ENCODE peak calls at places on chromosomes 4 and X, in four cellular contexts. P is GM03348, X is immature natural killer cell, R is heart left ventricle. W is an unnamed sample.

GRCh38 chrX:155094468-155095061 is 23.3 kb downstream of the BRCC3 start:
- DNase-seq in P (peak; percentile 30), X (peak; percentile 12), R (no peak), W (peak; percentile 55)

GRCh38 chr4:143437937-143438336 is 75.6 kb upstream of the SMARCA5 start:
- DNase-seq in P (no peak), X (no peak), R (no peak), W (no peak)

GRCh38 chrX:65932173-65933084 is 107.5 kb downstream of the VSIG4 start:
- DNase-seq in P (no peak), X (no peak), R (no peak), W (no peak)

GRCh38 chrX:24371391-24371972 is 11.0 kb downstream of the SUPT20HL1 start:
- DNase-seq in P (peak; percentile 55), X (peak; percentile 44), R (peak; percentile 43), W (peak; percentile 67)

GRCh38 chr4:52838729-52839722 is 23.1 kb upstream of the RASL11B start:
- DNase-seq in P (no peak), X (no peak), R (no peak), W (no peak)

GRCh38 chrX:69503835-69504625 is at the start of gene NALF2:
- DNase-seq in P (peak; percentile 64), X (no peak), R (peak; percentile 59), W (peak; percentile 53)

GRCh38 chrX:153382563-153383482 is 18.3 kb downstream of the PNMA6E start:
- DNase-seq in P (no peak), X (no peak), R (no peak), W (no peak)

GRCh38 chrX:13550346-13550745 is 19.1 kb upstream of the EGFL6 start:
- DNase-seq in P (no peak), X (no peak), R (no peak), W (no peak)

GRCh38 chr4:72744103-72744725 is 175.2 kb upstream of the ADAMTS3 start:
- DNase-seq in P (no peak), X (no peak), R (no peak), W (no peak)

GRCh38 chrX:18895157-18895952 is 88.6 kb downstream of the PHKA2 start:
- DNase-seq in P (peak; percentile 20), X (no peak), R (peak; percentile 21), W (peak; percentile 55)

GRCh38 chrX:7996414-7996813 is 69.2 kb upstream of the PNPLA4 start:
- DNase-seq in P (peak; percentile 25), X (peak; percentile 44), R (no peak), W (peak; percentile 54)

GRCh38 chr4:70706516-70706915 is 15.2 kb upstream of the RUFY3 start:
- DNase-seq in P (no peak), X (no peak), R (no peak), W (no peak)

GRCh38 chr4:16139066-16139945 is 55.5 kb upstream of the PROM1 start:
- DNase-seq in P (no peak), X (no peak), R (no peak), W (no peak)

GRCh38 chrX:22800360-22800759 is 199.4 kb upstream of the DDX53 start:
- DNase-seq in P (peak; percentile 58), X (no peak), R (peak; percentile 14), W (peak; percentile 92)

GRCh38 chrX:16695079-16695676 is 17.3 kb downstream of the CTPS2 start:
- DNase-seq in P (peak; percentile 54), X (peak; percentile 44), R (no peak), W (peak; percentile 65)

GRCh38 chr4:15989431-15989830 is 26.5 kb upstream of the FGFBP2 start:
- DNase-seq in P (no peak), X (no peak), R (no peak), W (no peak)

GRCh38 chr4:184215709-184216328 is 1.9 kb downstream of the ENPP6 start:
- DNase-seq in P (no peak), X (no peak), R (no peak), W (no peak)

GRCh38 chr4:1976416-1977352 is 32.1 kb downstream of the NELFA start:
- DNase-seq in P (no peak), X (no peak), R (no peak), W (no peak)

GRCh38 chr4:138943893-138944292 is 71.7 kb upstream of the NOCT start:
- DNase-seq in P (no peak), X (no peak), R (no peak), W (no peak)

GRCh38 chr4:95213361-95213760 is 335.4 kb downstream of the UNC5C start:
- DNase-seq in P (no peak), X (no peak), R (no peak), W (no peak)

GRCh38 chrX:56505866-56506265 is 57.6 kb upstream of the UBQLN2 start:
- DNase-seq in P (no peak), X (no peak), R (no peak), W (no peak)

GRCh38 chr4:47798165-47798564 is 39.7 kb downstream of the CORIN start:
- DNase-seq in P (no peak), X (no peak), R (no peak), W (no peak)

GRCh38 chr4:74032064-74032463 is 6.4 kb downstream of the CXCL3 start:
- DNase-seq in P (no peak), X (no peak), R (no peak), W (no peak)

GRCh38 chr4:59818656-59819055 is 1381.5 kb upstream of the ADGRL3 start:
- DNase-seq in P (no peak), X (peak; percentile 9), R (no peak), W (no peak)

GRCh38 chr4:8308144-8308543 is 38.6 kb downstream of the HTRA3 start:
- DNase-seq in P (no peak), X (no peak), R (peak; percentile 7), W (no peak)

GRCh38 chrX:103211012-103211715 is 3.7 kb upstream of the BEX4 start:
- DNase-seq in P (peak; percentile 38), X (peak; percentile 37), R (no peak), W (peak; percentile 65)

W was measured in choroid plexus epithelial cell.